ENCODE peak calls at places on chromosomes 6 and 20, in five cellular contexts. Y is PC-3, Z is HCT116, K is PC-9, O is IMR-90. L is an unnamed sample.

GRCh38 chr6:144749263-144749662 is 464.1 kb downstream of the UTRN start:
- DNase-seq in Y (no peak), Z (no peak), K (no peak), O (no peak), L (no peak)

GRCh38 chr6:2020909-2021308 is 224.5 kb downstream of the GMDS start:
- DNase-seq in Y (peak), Z (no peak), K (no peak), O (peak), L (no peak)

GRCh38 chr6:22980446-22980845 is 411.1 kb downstream of the HDGFL1 start:
- DNase-seq in Y (peak), Z (no peak), K (peak), O (peak), L (no peak)

GRCh38 chr6:13742961-13743735 is 31.5 kb upstream of the RANBP9 start:
- DNase-seq in Y (no peak), Z (no peak), K (no peak), O (no peak), L (no peak)

GRCh38 chr20:53582574-53583351 is 10.9 kb downstream of the ZNF217 start:
- DNase-seq in Y (peak), Z (no peak), K (peak), O (peak), L (no peak)

GRCh38 chr6:22716721-22717120 is 147.4 kb downstream of the HDGFL1 start:
- DNase-seq in Y (no peak), Z (no peak), K (no peak), O (no peak), L (no peak)

GRCh38 chr6:14108571-14109410 is 8.8 kb upstream of the CD83 start:
- DNase-seq in Y (no peak), Z (no peak), K (no peak), O (no peak), L (no peak)

GRCh38 chr6:81981812-81982211 is 229.3 kb upstream of the TENT5A start:
- DNase-seq in Y (peak), Z (peak), K (no peak), O (peak), L (no peak)

GRCh38 chr20:19397676-19398075 is 185.2 kb downstream of the SLC24A3 start:
- DNase-seq in Y (no peak), Z (no peak), K (no peak), O (no peak), L (no peak)

GRCh38 chr6:53831081-53831839 is 36.5 kb downstream of the LRRC1 start:
- DNase-seq in Y (no peak), Z (no peak), K (no peak), O (no peak), L (no peak)

GRCh38 chr20:36094497-36094896 is 60.0 kb upstream of the EPB41L1 start:
- DNase-seq in Y (no peak), Z (no peak), K (no peak), O (no peak), L (no peak)

GRCh38 chr6:128284128-128284527 is 236.3 kb downstream of the PTPRK start:
- DNase-seq in Y (no peak), Z (no peak), K (no peak), O (no peak), L (no peak)
- H2AFZ ChIP-seq in Y (no peak), Z (no peak), K (no peak), O (no peak), L (no peak)

GRCh38 chr6:15962449-15962764 is 166.5 kb upstream of the MYLIP start:
- DNase-seq in Y (peak), Z (no peak), K (no peak), O (peak), L (no peak)
- H2AFZ ChIP-seq in Y (no peak), Z (no peak), K (no peak), O (no peak), L (no peak)

DNA sequence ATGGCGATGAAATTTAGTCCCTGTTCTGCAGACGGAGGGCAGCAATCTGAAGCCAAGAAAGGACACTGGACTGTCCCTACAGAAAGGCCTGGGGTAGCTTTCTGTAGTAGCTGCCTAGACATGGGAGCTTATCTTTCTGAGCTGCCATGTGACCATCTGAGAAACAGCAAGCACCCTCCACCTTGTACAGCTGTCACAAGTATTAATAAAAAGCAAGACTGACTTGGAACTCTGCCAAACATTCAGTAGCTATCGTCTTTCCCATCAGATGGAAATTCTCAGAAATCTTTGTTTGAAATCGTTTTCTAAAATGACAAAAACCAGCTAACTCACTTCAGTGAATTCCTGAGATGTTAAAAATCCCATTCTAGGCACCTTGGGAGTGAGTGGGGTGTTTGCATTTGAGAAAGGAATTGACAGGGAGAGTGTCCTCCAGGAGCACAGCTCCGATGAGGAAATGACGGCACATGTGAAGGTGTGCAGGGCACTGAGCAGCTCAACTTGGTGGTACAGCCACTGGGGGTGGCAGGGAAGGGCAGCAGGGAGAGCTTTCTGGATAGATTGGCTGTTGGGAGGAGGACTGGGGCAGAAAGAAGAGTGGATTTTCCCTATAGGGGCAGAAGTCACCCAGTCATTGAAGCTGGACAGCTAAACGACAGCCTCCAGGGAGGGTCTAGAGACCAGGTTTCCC is 24.5 kb downstream of the ACSS1 start:
- DNase-seq in Y (no peak), Z (no peak), K (no peak), O (no peak), L (no peak)
- H2AFZ ChIP-seq in Y (no peak), Z (no peak), K (no peak), O (no peak), L (peak)

GRCh38 chr20:56072165-56072564 is 66.8 kb upstream of the CBLN4 start:
- DNase-seq in Y (no peak), Z (no peak), K (no peak), O (no peak), L (no peak)
- H2AFZ ChIP-seq in Y (no peak), Z (no peak), K (no peak), O (no peak), L (no peak)

L was measured in neuronal stem cell.